ENCODE peak calls at places on chromosomes 3 and 15, in four cellular contexts. P, S, O and J are unnamed samples.

GRCh38 chr3:149539491-149539890 is 65.0 kb downstream of the TM4SF4 start:
- DNase-seq in P (no peak), S (no peak), O (no peak), J (no peak)

GRCh38 chr3:184236033-184236410 is 6.6 kb downstream of the VWA5B2 start:
- DNase-seq in P (no peak), S (no peak), O (no peak), J (no peak)

GRCh38 chr3:160376681-160377080 is 22.3 kb downstream of the IFT80 start:
- DNase-seq in P (no peak), S (no peak), O (no peak), J (no peak)

GRCh38 chr15:90956551-90957104 is 1.9 kb downstream of the RCCD1 start:
- DNase-seq in P (peak), S (no peak), O (no peak), J (no peak)

GRCh38 chr3:25900171-25900570 is 110.3 kb downstream of the OXSM start:
- DNase-seq in P (no peak), S (no peak), O (no peak), J (no peak)

GRCh38 chr15:99087405-99087943 is 17.4 kb upstream of the SYNM start:
- DNase-seq in P (no peak), S (no peak), O (no peak), J (no peak)

GRCh38 chr3:63964287-63965073 is 52.3 kb upstream of the SCAANT1 start:
- DNase-seq in P (no peak), S (no peak), O (no peak), J (no peak)

GRCh38 chr3:197023998-197024651 is 5.5 kb downstream of the MELTF start:
- DNase-seq in P (no peak), S (no peak), O (no peak), J (no peak)

GRCh38 chr3:78589778-78590177 is 1178.0 kb downstream of the ROBO1 start:
- DNase-seq in P (no peak), S (no peak), O (no peak), J (no peak)

GRCh38 chr15:38555686-38556334 is 8.8 kb downstream of the RASGRP1 start:
- DNase-seq in P (no peak), S (no peak), O (no peak), J (no peak)

GRCh38 chr15:74396146-74396438 is 28.6 kb upstream of the CYP11A1 start:
- DNase-seq in P (no peak), S (no peak), O (no peak), J (no peak)

GRCh38 chr15:50906954-50907865 is 1.3 kb upstream of the AP4E1 start:
- DNase-seq in P (peak), S (no peak), O (peak), J (no peak)

GRCh38 chr3:43870844-43871626 is 180.3 kb downstream of the ABHD5 start:
- DNase-seq in P (no peak), S (no peak), O (no peak), J (no peak)

GRCh38 chr3:23175361-23176073 is 27.6 kb upstream of the UBE2E2 start:
- DNase-seq in P (no peak), S (no peak), O (no peak), J (no peak)

DNA sequence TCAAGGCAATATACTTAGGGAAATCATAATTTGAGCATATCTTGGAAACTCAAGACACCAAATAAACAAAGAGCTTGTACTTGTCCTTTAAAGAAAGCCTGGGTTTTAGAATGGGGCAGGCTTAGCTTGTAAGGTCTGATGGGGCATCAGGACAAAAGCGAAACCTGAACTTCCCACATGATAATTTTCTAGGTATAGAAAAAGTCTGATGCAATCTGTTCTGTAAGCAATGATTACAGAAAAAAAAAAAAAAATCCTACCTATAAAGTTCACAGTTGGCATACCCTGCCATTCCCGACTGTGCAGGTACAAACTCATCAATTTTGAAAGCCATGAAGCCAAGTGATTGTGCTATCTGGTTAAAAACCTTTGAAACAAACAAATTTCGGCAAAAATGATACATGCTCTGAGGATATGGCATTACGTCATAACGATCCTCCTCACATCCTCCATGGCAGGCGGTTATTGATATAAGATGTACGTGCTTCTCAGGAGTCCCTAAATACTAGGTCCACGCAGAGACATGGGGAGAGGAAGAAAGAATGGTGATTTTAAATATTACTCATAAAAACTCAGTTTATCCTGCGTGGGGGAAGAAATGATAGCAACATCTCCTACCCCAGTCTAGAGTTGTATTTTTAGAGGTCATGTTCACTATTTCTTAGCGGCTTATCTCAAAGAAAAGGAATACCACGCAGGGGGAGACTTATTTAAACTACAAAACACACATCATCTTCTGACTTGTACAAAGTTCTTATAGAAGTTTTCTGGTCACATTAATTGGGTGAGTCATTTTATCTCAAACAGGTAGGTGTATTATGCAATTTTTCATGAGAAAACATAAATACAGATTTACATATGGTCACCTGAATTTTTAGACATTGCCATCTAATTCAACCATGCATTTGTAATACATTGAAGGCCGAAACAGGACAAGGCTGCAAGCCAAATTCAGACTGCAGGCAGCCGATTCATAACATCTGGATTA is 27.0 kb downstream of the MB21D2 start:
- DNase-seq in P (no peak), S (no peak), O (no peak), J (no peak)
- H3K27ac ChIP-seq in P (no peak), S (no peak), O (no peak), J (peak)

GRCh38 chr15:58469432-58470353 is 37.9 kb downstream of the LIPC start:
- DNase-seq in P (no peak), S (peak), O (peak), J (no peak)
- TF ChIP-seq TCF7L2 in P (no peak), S (peak), O (no peak), J (no peak)

DNA sequence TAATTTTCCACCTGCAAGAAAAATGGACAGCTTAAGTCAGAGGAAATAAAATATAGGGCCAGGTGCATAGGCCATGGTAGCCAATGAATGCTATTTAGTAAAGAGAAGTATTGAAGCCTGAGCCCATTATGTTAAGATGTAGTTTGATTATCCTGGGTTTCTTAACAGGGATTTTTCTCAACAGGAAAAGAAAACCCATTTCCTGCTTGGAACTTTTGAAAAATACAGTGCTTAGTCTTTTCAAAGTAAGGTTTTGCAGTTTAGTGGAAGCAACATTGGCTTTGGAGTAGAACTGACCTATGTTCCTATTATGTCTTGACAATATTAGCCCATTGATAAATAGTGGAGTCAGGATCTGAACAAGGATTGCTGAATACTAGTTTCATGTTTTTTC is 259.5 kb upstream of the TGFBR2 start:
- DNase-seq in P (no peak), S (no peak), O (no peak), J (no peak)
- H3K27ac ChIP-seq in P (no peak), S (no peak), O (no peak), J (peak)

GRCh38 chr3:177569823-177570657 is 372.8 kb upstream of the TBL1XR1 start:
- DNase-seq in P (no peak), S (no peak), O (no peak), J (no peak)

GRCh38 chr3:177576754-177577153 is 379.5 kb upstream of the TBL1XR1 start:
- DNase-seq in P (no peak), S (no peak), O (no peak), J (no peak)

GRCh38 chr3:177578488-177578887 is 381.2 kb upstream of the TBL1XR1 start:
- DNase-seq in P (no peak), S (no peak), O (no peak), J (no peak)

GRCh38 chr3:177571271-177571972 is 374.1 kb upstream of the TBL1XR1 start:
- DNase-seq in P (no peak), S (no peak), O (no peak), J (no peak)

DNA sequence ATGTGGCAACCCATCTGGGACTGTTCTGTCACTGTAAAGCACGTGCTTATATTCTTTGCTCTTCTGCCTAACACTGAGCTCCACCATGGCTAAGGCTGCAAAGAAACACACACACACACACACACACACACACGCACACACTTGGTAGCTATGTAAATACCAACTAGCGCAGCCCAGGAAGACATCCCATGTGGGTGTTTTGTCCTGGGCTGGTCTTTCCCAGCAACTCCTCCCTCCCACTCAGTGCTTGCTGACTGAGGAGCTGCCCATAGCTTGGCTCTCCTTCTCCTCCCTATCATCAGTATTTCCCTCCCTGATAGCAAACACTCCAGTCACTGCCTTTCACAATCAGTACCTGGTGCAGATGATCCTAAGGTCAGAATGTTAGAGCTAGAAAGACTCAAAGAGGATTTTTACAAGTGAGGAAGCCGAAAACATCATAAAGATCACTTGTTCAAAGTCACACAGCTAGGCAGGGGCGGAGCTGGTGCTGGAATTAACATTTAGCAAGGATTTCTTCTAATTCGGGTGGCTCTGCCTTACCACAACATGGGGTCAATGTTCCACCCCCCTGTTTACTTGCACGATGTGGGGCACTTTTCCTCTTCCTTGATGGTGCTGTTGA is 377.1 kb upstream of the TBL1XR1 start:
- DNase-seq in P (no peak), S (no peak), O (peak), J (no peak)
- TF ChIP-seq TCF7L2 in P (no peak), S (no peak), O (no peak), J (no peak)

GRCh38 chr3:30372837-30373236 is 233.6 kb upstream of the TGFBR2 start:
- DNase-seq in P (no peak), S (no peak), O (no peak), J (no peak)

GRCh38 chr3:30370681-30371271 is 235.6 kb upstream of the TGFBR2 start:
- DNase-seq in P (no peak), S (no peak), O (peak), J (no peak)

DNA sequence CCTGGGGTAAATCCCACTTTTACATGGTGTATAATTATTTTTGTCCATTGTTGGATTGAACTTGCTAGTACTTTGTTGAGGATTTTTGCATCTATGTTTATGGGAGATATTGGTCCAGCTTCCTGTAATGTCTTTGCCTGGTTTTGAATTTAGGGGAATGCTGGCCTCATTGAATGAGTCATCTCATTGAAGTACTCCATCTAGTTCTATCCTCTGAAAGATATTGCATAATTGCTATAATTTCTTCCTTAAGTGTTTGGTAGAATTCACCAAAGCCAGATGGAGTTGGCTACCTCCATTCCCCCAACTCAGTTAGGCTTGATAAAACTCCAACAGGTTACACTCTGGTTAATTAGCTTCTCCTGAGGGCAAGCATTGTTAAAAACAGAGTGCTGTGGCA is 237.4 kb upstream of the TGFBR2 start:
- DNase-seq in P (no peak), S (no peak), O (no peak), J (no peak)
- H3K27ac ChIP-seq in P (no peak), S (no peak), O (no peak), J (no peak)

GRCh38 chr3:123802007-123802630 is 82.0 kb downstream of the MYLK start:
- DNase-seq in P (no peak), S (no peak), O (no peak), J (no peak)

GRCh38 chr3:123801474-123801873 is 82.7 kb downstream of the MYLK start:
- DNase-seq in P (no peak), S (no peak), O (no peak), J (no peak)

GRCh38 chr3:123798540-123798939 is 85.6 kb downstream of the MYLK start:
- DNase-seq in P (no peak), S (no peak), O (no peak), J (no peak)

GRCh38 chr3:123799544-123800351 is 84.4 kb downstream of the MYLK start:
- DNase-seq in P (no peak), S (no peak), O (peak), J (no peak)

GRCh38 chr3:123800352-123800682 is 83.8 kb downstream of the MYLK start:
- DNase-seq in P (no peak), S (no peak), O (no peak), J (no peak)
- TF ChIP-seq TCF7L2 in P (no peak), S (no peak), O (no peak), J (no peak)

DNA sequence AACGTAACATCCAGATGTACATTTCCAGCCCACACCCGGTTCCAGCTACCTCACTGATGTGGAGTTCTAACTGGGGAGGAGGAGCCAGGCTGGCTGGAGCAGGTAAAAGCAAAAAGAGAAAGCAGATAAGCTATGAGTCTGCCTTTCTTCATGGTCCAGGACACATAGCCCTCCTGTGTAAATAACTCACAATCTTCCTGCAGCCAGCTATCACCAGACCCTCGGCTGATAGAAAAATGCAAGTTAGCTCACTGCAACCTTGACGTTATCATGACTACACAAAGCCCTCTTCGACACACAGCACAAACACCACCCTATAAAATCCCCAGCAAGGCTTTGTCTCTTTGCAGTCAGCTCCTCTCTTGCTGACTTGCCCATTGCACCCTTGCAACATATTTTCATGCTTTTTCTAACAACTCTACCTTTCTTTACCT is 20.5 kb upstream of the ELP6 start:
- DNase-seq in P (peak), S (no peak), O (no peak), J (no peak)
- H3K27ac ChIP-seq in P (peak), S (no peak), O (no peak), J (no peak)

DNA sequence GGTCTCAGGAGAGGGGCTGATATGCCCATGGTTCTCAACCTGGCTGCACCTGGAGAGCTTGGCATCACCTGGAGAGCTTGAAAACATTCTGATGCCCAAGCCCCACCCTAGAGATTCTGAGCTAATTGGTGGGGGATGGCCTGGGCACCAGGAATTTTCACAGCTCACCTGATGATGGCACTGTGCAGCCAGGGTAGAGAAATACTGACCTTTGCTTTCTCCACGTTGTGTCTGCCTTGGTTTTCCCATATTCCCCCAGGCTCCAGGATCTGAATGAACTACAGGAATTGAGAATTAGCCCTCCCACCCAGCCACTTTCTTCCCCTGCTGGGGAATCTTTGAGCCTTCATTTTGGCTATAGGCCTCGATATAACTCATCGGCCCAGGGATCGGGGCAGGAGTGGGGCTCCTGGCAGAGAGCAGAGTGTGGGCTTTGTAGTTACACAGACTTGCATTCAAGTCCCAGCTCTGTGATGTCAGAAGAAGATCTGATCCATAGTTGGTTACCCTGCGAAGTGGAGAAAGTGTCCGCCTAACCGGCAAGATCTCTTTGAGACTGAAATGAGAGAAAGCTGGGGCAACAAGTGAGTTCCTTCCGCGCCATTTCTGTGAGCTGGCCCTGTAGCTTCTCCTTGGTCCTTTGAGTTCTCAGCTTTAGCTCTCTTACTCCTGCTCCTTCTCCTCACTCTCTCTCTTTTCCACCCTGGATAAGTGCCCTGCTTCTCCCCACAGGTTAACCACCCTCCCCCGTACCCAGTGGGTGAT is 33.1 kb upstream of the UBE2Q2 start:
- DNase-seq in P (no peak), S (peak), O (peak), J (peak)
- TF ChIP-seq TCF7L2 in P (no peak), S (no peak), O (no peak), J (no peak)

DNA sequence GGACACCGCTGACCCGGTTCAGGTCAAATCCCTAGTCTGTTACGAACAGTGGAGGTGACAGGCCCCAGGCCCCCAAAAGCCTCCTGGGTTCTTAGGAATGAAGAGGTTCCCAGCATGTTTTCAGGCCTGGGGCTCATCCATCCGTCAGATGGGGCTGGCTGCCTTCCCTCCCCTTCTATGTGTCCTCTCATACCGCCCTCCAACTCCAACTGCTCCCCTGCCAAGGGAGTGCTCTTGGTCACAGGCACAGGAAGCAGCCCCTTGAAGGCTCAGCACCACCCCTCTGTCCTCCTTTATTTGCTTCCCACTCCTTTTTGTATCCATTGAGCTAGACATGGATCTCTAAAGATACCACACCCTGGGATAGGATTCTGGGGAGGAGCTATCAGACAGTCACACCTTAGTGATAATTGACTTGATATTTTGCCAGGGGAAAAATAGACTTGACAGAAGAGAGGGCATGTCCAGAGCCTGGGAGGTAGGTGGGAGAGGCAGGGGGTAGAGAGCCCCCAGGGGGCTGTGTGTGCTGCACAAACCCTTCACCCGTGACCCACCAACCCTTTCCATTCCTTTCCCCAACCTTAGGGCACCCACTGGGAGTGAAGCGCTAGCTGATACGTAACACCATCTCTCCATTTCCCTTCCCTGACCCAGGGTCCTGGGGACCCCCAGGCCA is 10.7 kb upstream of the CSPG4 start:
- DNase-seq in P (peak), S (no peak), O (no peak), J (no peak)
- H3K27ac ChIP-seq in P (no peak), S (no peak), O (peak), J (no peak)